ENCODE peak calls at places on chromosomes 7 and 10, in eight cellular contexts. G is lung, J is GM06990, L is memory B cell, V is Daoy, E is neural crest cell, W is endodermal cell, D is T-helper 9 cell. P is an unnamed sample.

GRCh38 chr7:99707096-99707495 is 27.3 kb upstream of the CYP3A5 start:
- DNase-seq in L (no peak), G (no peak), V (no peak), J (no peak), E (no peak), W (no peak), D (no peak), P (no peak)

GRCh38 chr10:323651-324293 is 188.5 kb downstream of the ZMYND11 start:
- DNase-seq in D (peak), G (peak), V (peak), J (peak), L (no peak), W (no peak), E (no peak), P (peak)

GRCh38 chr7:31000161-31000693 is 36.5 kb downstream of the GHRHR start:
- DNase-seq in W (peak), J (no peak), L (no peak), G (no peak), E (no peak), V (peak), D (no peak), P (peak)

GRCh38 chr7:108079291-108080057 is 50.7 kb downstream of the LAMB4 start:
- DNase-seq in V (peak), E (no peak), D (no peak), L (no peak), G (no peak), W (no peak), J (no peak), P (no peak)

GRCh38 chr10:119431768-119432135 is 110.8 kb downstream of the RGS10 start:
- DNase-seq in G (no peak), L (no peak), V (no peak), D (no peak), W (no peak), J (no peak), E (no peak), P (no peak)

GRCh38 chr7:128057909-128058308 is 26.7 kb upstream of the LRRC4 start:
- DNase-seq in G (no peak), W (no peak), E (no peak), V (no peak), D (no peak), L (no peak), J (no peak), P (no peak)

GRCh38 chr7:105336009-105336408 is 52.7 kb downstream of the SRPK2 start:
- DNase-seq in G (no peak), V (no peak), J (no peak), W (no peak), D (no peak), E (no peak), L (no peak), P (no peak)

GRCh38 chr7:157404845-157405481 is 68.2 kb downstream of the DNAJB6 start:
- DNase-seq in G (no peak), V (peak), D (no peak), L (no peak), E (no peak), W (no peak), J (no peak), P (peak)

GRCh38 chr7:17408245-17408903 is 109.9 kb downstream of the AHR start:
- DNase-seq in W (no peak), L (no peak), V (peak), D (no peak), G (peak), J (no peak), E (no peak), P (no peak)

GRCh38 chr7:11373546-11374142 is 400.0 kb downstream of the PHF14 start:
- DNase-seq in J (no peak), D (no peak), W (no peak), L (no peak), G (no peak), V (no peak), E (no peak), P (no peak)

GRCh38 chr7:67854236-67854635 is 857.6 kb downstream of the TYW1 start:
- DNase-seq in L (no peak), J (no peak), V (no peak), G (no peak), D (no peak), W (no peak), E (no peak), P (peak)

GRCh38 chr7:27576360-27576944 is 86.2 kb downstream of the HIBADH start:
- DNase-seq in L (no peak), W (no peak), D (no peak), J (peak), E (no peak), G (no peak), V (peak), P (no peak)

GRCh38 chr7:106486331-106486730 is 174.6 kb downstream of the CCDC71L start:
- DNase-seq in D (no peak), G (no peak), J (no peak), L (no peak), V (peak), W (no peak), E (no peak), P (no peak)

GRCh38 chr7:2521952-2522591 is 2.5 kb downstream of the LFNG start:
- DNase-seq in E (no peak), W (peak), L (no peak), V (peak), J (peak), G (peak), D (peak), P (no peak)

GRCh38 chr10:44186150-44186549 is 198.7 kb downstream of the CXCL12 start:
- DNase-seq in L (no peak), W (no peak), E (no peak), J (no peak), G (peak), V (no peak), D (no peak), P (no peak)

P was measured in posterior cingulate gyrus.